ENCODE peak calls at places on chromosomes 7 and 10, in six cellular contexts. One of them, this sample, is unnamed.
A peak's percentile ranks its signal among the peaks of the same experiment; 100 is the strongest.

GRCh38 chr10:78299861-78300453 is 266.3 kb downstream of the RPS24 start:
- DNase-seq in sigmoid colon: peak; percentile 75
- DNase-seq in Panc1: no peak
- DNase-seq in neural progenitor cell: no peak
- DNase-seq in IMR-90: no peak
- DNase-seq in HepG2: no peak
- DNase-seq in this sample: no peak

GRCh38 chr10:102814873-102815661 is 22.1 kb downstream of the CYP17A1 start:
- DNase-seq in neural progenitor cell: no peak
- DNase-seq in sigmoid colon: peak; percentile 93
- DNase-seq in IMR-90: peak; percentile 68
- DNase-seq in Panc1: no peak
- DNase-seq in HepG2: peak; percentile 90
- DNase-seq in this sample: peak; percentile 47

GRCh38 chr7:131859162-131859821 is 302.9 kb upstream of the PODXL start:
- DNase-seq in Panc1: peak; percentile 59
- DNase-seq in IMR-90: peak; percentile 62
- DNase-seq in sigmoid colon: peak; percentile 75
- DNase-seq in neural progenitor cell: peak; percentile 75
- DNase-seq in HepG2: peak; percentile 18
- DNase-seq in this sample: peak; percentile 70

GRCh38 chr10:49700211-49700610 is 20.8 kb downstream of the C10orf53 start:
- DNase-seq in IMR-90: no peak
- DNase-seq in neural progenitor cell: no peak
- DNase-seq in HepG2: no peak
- DNase-seq in Panc1: no peak
- DNase-seq in sigmoid colon: no peak
- DNase-seq in this sample: no peak

GRCh38 chr10:107056160-107056559 is 108.3 kb downstream of the SORCS1 start:
- DNase-seq in Panc1: no peak
- DNase-seq in neural progenitor cell: no peak
- DNase-seq in sigmoid colon: no peak
- DNase-seq in HepG2: no peak
- DNase-seq in IMR-90: no peak
- DNase-seq in this sample: no peak

GRCh38 chr10:4131407-4132215 is 346.6 kb upstream of the KLF6 start:
- DNase-seq in IMR-90: peak; percentile 93
- DNase-seq in neural progenitor cell: no peak
- DNase-seq in Panc1: no peak
- DNase-seq in sigmoid colon: no peak
- DNase-seq in HepG2: no peak
- DNase-seq in this sample: no peak

GRCh38 chr10:70191906-70192305 is 21.6 kb upstream of the SAR1A start:
- DNase-seq in sigmoid colon: no peak
- DNase-seq in neural progenitor cell: no peak
- DNase-seq in HepG2: no peak
- DNase-seq in IMR-90: peak; percentile 95
- DNase-seq in Panc1: no peak
- DNase-seq in this sample: no peak

GRCh38 chr7:116357776-116358670 is 141.5 kb upstream of the CAV2 start:
- DNase-seq in HepG2: no peak
- DNase-seq in IMR-90: peak; percentile 62
- DNase-seq in Panc1: no peak
- DNase-seq in sigmoid colon: no peak
- DNase-seq in neural progenitor cell: no peak
- DNase-seq in this sample: no peak

GRCh38 chr7:106679153-106679931 is 18.4 kb upstream of the CCDC71L start:
- DNase-seq in sigmoid colon: no peak
- DNase-seq in HepG2: no peak
- DNase-seq in Panc1: no peak
- DNase-seq in IMR-90: peak; percentile 29
- DNase-seq in neural progenitor cell: no peak
- DNase-seq in this sample: no peak

GRCh38 chr7:94043299-94043698 is 39.1 kb upstream of the BET1 start:
- DNase-seq in IMR-90: peak; percentile 69
- DNase-seq in Panc1: no peak
- DNase-seq in neural progenitor cell: no peak
- DNase-seq in sigmoid colon: no peak
- DNase-seq in HepG2: no peak
- DNase-seq in this sample: no peak

GRCh38 chr10:89431977-89432376 is 17.6 kb downstream of the IFIT5 start:
- DNase-seq in IMR-90: peak; percentile 66
- DNase-seq in sigmoid colon: no peak
- DNase-seq in neural progenitor cell: no peak
- DNase-seq in Panc1: no peak
- DNase-seq in HepG2: peak; percentile 10
- DNase-seq in this sample: no peak

GRCh38 chr10:18418579-18419210 is 232.7 kb downstream of the NSUN6 start:
- DNase-seq in HepG2: no peak
- DNase-seq in sigmoid colon: no peak
- DNase-seq in neural progenitor cell: no peak
- DNase-seq in IMR-90: peak; percentile 82
- DNase-seq in Panc1: no peak
- DNase-seq in this sample: no peak

GRCh38 chr7:2863461-2864066 is 19.5 kb upstream of the GNA12 start:
- DNase-seq in Panc1: peak; percentile 92
- DNase-seq in IMR-90: peak; percentile 97
- DNase-seq in sigmoid colon: peak; percentile 94
- DNase-seq in neural progenitor cell: no peak
- DNase-seq in HepG2: peak; percentile 89
- DNase-seq in this sample: peak; percentile 63

GRCh38 chr10:59830601-59831259 is 75.6 kb downstream of the CCDC6 start:
- DNase-seq in Panc1: peak; percentile 25
- DNase-seq in neural progenitor cell: peak; percentile 86
- DNase-seq in IMR-90: peak; percentile 56
- DNase-seq in HepG2: peak; percentile 38
- DNase-seq in sigmoid colon: no peak
- DNase-seq in this sample: no peak

GRCh38 chr7:22864855-22865606 is 42.4 kb upstream of the TOMM7 start:
- DNase-seq in HepG2: peak; percentile 34
- DNase-seq in Panc1: no peak
- DNase-seq in sigmoid colon: no peak
- DNase-seq in IMR-90: no peak
- DNase-seq in neural progenitor cell: peak; percentile 15
- DNase-seq in this sample: no peak

GRCh38 chr10:46222364-46222935 is 64.3 kb upstream of the ANTXRL start:
- DNase-seq in sigmoid colon: no peak
- DNase-seq in IMR-90: peak; percentile 56
- DNase-seq in neural progenitor cell: no peak
- DNase-seq in Panc1: no peak
- DNase-seq in HepG2: no peak
- DNase-seq in this sample: no peak

GRCh38 chr7:135726389-135726788 is 1.6 kb downstream of the SLC13A4 start:
- DNase-seq in IMR-90: no peak
- DNase-seq in neural progenitor cell: no peak
- DNase-seq in sigmoid colon: no peak
- DNase-seq in Panc1: no peak
- DNase-seq in HepG2: no peak
- DNase-seq in this sample: no peak

GRCh38 chr10:21379143-21379542 is 146.3 kb downstream of the SKIDA1 start:
- DNase-seq in Panc1: no peak
- DNase-seq in neural progenitor cell: no peak
- DNase-seq in HepG2: no peak
- DNase-seq in sigmoid colon: no peak
- DNase-seq in IMR-90: no peak
- DNase-seq in this sample: no peak

GRCh38 chr7:50436133-50436802 is 13.9 kb downstream of the FIGNL1 start:
- DNase-seq in neural progenitor cell: no peak
- DNase-seq in HepG2: no peak
- DNase-seq in IMR-90: peak; percentile 82
- DNase-seq in sigmoid colon: no peak
- DNase-seq in Panc1: no peak
- DNase-seq in this sample: no peak

GRCh38 chr7:35761882-35762720 is 38.8 kb upstream of the SEPTIN7 start:
- DNase-seq in IMR-90: peak; percentile 82
- DNase-seq in Panc1: no peak
- DNase-seq in sigmoid colon: no peak
- DNase-seq in HepG2: no peak
- DNase-seq in neural progenitor cell: no peak
- DNase-seq in this sample: no peak

GRCh38 chr7:45000096-45001032 is at the start of gene CCM2:
- DNase-seq in neural progenitor cell: peak; percentile 80
- DNase-seq in IMR-90: peak; percentile 32
- DNase-seq in HepG2: no peak
- DNase-seq in Panc1: no peak
- DNase-seq in sigmoid colon: peak; percentile 81
- DNase-seq in this sample: peak; percentile 51

GRCh38 chr10:3745582-3745981 is 39.4 kb downstream of the KLF6 start:
- DNase-seq in Panc1: no peak
- DNase-seq in sigmoid colon: no peak
- DNase-seq in neural progenitor cell: peak; percentile 34
- DNase-seq in IMR-90: no peak
- DNase-seq in HepG2: no peak
- DNase-seq in this sample: no peak

GRCh38 chr10:3750884-3751283 is 34.1 kb downstream of the KLF6 start:
- DNase-seq in sigmoid colon: no peak
- DNase-seq in Panc1: no peak
- DNase-seq in HepG2: no peak
- DNase-seq in IMR-90: no peak
- DNase-seq in neural progenitor cell: peak; percentile 23
- DNase-seq in this sample: no peak

GRCh38 chr7:152103066-152103465 is 77.6 kb downstream of the GALNT11 start:
- DNase-seq in Panc1: no peak
- DNase-seq in HepG2: no peak
- DNase-seq in IMR-90: no peak
- DNase-seq in neural progenitor cell: no peak
- DNase-seq in sigmoid colon: no peak
- DNase-seq in this sample: no peak

GRCh38 chr10:43885842-43886241 is 237.2 kb upstream of the ZNF32 start:
- DNase-seq in sigmoid colon: no peak
- DNase-seq in HepG2: no peak
- DNase-seq in neural progenitor cell: peak; percentile 17
- DNase-seq in Panc1: no peak
- DNase-seq in IMR-90: no peak
- DNase-seq in this sample: no peak

GRCh38 chr7:42372498-42372897 is 135.5 kb upstream of the GLI3 start:
- DNase-seq in HepG2: no peak
- DNase-seq in IMR-90: no peak
- DNase-seq in neural progenitor cell: peak; percentile 62
- DNase-seq in sigmoid colon: no peak
- DNase-seq in Panc1: no peak
- DNase-seq in this sample: no peak

GRCh38 chr10:117548191-117548668 is 5.7 kb downstream of the EMX2 start:
- DNase-seq in sigmoid colon: no peak
- DNase-seq in Panc1: no peak
- DNase-seq in IMR-90: no peak
- DNase-seq in neural progenitor cell: peak; percentile 45
- DNase-seq in HepG2: no peak
- DNase-seq in this sample: no peak
- TF ChIP-seq CTCF in sigmoid colon: no peak
- TF ChIP-seq CTCF in Panc1: no peak
- TF ChIP-seq CTCF in IMR-90: no peak
- TF ChIP-seq CTCF in neural progenitor cell: no peak
- TF ChIP-seq CTCF in HepG2: no peak
- TF ChIP-seq CTCF in this sample: no peak

GRCh38 chr10:68334672-68335467 is 2.1 kb upstream of the PBLD start:
- DNase-seq in HepG2: no peak
- DNase-seq in IMR-90: no peak
- DNase-seq in neural progenitor cell: no peak
- DNase-seq in Panc1: no peak
- DNase-seq in sigmoid colon: no peak
- DNase-seq in this sample: no peak

GRCh38 chr10:68333058-68333395 is 299 bp upstream of the PBLD start:
- DNase-seq in sigmoid colon: no peak
- DNase-seq in Panc1: no peak
- DNase-seq in HepG2: peak; percentile 5
- DNase-seq in neural progenitor cell: no peak
- DNase-seq in IMR-90: peak; percentile 56
- DNase-seq in this sample: no peak

GRCh38 chr10:68332259-68333057 is at the start of gene PBLD:
- DNase-seq in IMR-90: peak; percentile 74
- DNase-seq in sigmoid colon: peak; percentile 86
- DNase-seq in Panc1: peak; percentile 64
- DNase-seq in HepG2: peak; percentile 71
- DNase-seq in neural progenitor cell: peak; percentile 94
- DNase-seq in this sample: peak; percentile 84

GRCh38 chr10:68333452-68333851 is 724 bp upstream of the PBLD start:
- DNase-seq in neural progenitor cell: no peak
- DNase-seq in HepG2: no peak
- DNase-seq in sigmoid colon: no peak
- DNase-seq in Panc1: no peak
- DNase-seq in IMR-90: no peak
- DNase-seq in this sample: no peak

DNA sequence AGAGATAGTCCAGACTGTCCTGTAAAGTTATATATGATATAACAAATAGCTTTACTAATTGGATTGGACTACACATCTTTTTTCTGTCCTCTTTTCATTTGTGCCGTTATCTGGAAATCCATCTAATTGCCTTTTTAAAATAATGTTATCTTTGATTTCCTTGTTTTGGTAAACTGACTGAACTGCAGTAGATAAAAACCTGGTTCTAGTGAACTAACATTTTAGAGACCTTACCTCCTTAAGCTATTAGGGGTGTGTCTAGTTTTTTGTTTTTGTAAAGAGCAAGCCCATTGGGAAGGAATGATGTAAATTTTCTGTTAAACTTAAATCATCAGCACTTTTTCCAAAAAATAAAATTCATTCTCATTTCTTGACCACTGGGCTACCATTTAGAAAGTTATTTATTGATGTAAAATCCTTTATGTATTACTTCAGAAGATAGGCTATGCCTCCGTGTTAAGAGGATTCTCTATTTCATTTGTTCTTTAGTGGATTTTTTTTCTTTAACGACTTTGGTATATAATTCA is 1.2 kb upstream of the PBLD start:
- DNase-seq in IMR-90: no peak
- DNase-seq in neural progenitor cell: no peak
- DNase-seq in HepG2: no peak
- DNase-seq in sigmoid colon: no peak
- DNase-seq in Panc1: no peak
- DNase-seq in this sample: no peak
- H3K36me3 ChIP-seq in IMR-90: peaks cover 7% of the 10 kb centered on the region
- H3K36me3 ChIP-seq in neural progenitor cell: peaks cover 31% of the 10 kb centered on the region
- H3K36me3 ChIP-seq in HepG2: peaks cover 15% of the 10 kb centered on the region
- H3K36me3 ChIP-seq in sigmoid colon: peaks cover 7% of the 10 kb centered on the region
- H3K36me3 ChIP-seq in Panc1: peaks cover 29% of the 10 kb centered on the region
- H3K36me3 ChIP-seq in this sample: no peaks in the 10 kb centered on the region

GRCh38 chr7:155663942-155664341 is 19.5 kb downstream of the RBM33 start:
- DNase-seq in sigmoid colon: no peak
- DNase-seq in IMR-90: no peak
- DNase-seq in neural progenitor cell: no peak
- DNase-seq in HepG2: no peak
- DNase-seq in Panc1: no peak
- DNase-seq in this sample: no peak
- H3K4me1 ChIP-seq in sigmoid colon: peaks cover 43% of the 10 kb centered on the region
- H3K4me1 ChIP-seq in IMR-90: peaks cover 10% of the 10 kb centered on the region
- H3K4me1 ChIP-seq in neural progenitor cell: no peaks in the 10 kb centered on the region
- H3K4me1 ChIP-seq in HepG2: peaks cover 49% of the 10 kb centered on the region
- H3K4me1 ChIP-seq in Panc1: peaks cover 15% of the 10 kb centered on the region
- H3K4me1 ChIP-seq in this sample: no peaks in the 10 kb centered on the region

DNA sequence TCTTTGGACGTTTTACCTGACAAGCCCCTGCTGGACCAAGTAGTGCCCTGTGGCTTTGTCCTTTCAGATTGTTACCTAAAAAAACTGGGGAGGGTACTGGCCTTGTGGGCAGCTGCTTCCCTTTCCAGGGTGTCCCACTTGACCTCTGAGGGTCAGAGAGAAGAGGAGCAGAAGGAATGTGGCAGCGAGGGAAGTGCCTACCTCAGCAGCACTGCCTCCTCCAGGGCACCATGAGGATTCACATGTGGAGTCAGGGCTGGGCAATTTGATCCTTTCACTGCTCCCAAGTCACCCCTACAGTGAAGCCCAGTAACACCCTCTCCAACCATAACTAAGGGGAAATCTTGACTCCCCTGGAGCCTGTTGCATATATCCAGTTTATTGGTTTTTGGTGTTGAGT is 64.6 kb downstream of the ITGB1 start:
- DNase-seq in sigmoid colon: peak; percentile 56
- DNase-seq in HepG2: peak; percentile 3
- DNase-seq in neural progenitor cell: peak; percentile 52
- DNase-seq in Panc1: no peak
- DNase-seq in IMR-90: no peak
- DNase-seq in this sample: no peak
- TF ChIP-seq CTCF in sigmoid colon: no peak
- TF ChIP-seq CTCF in HepG2: no peak
- TF ChIP-seq CTCF in neural progenitor cell: peak; percentile 46
- TF ChIP-seq CTCF in Panc1: peak; percentile 34
- TF ChIP-seq CTCF in IMR-90: no peak
- TF ChIP-seq CTCF in this sample: no peak

This sample was measured in mucosa of descending colon.